ENCODE peak calls at places on chromosome 22, in four cellular contexts. Y is AML-193; N is retina; B is stimulated activated CD4-positive, alpha-beta T cell treated with anti-CD3 and anti-CD28 coated beads, Interleukin-2, amount 100 ng/mL, for 48 hours. T is an unnamed sample.

GRCh38 chr22:47209547-47210023 is 447.1 kb downstream of the TBC1D22A start:
- DNase-seq in N (no peak), Y (no peak), B (no peak), T (no peak)

GRCh38 chr22:41873391-41873790 is 40.5 kb downstream of the SREBF2 start:
- DNase-seq in Y (no peak), N (no peak), B (no peak), T (no peak)

GRCh38 chr22:34111210-34111824 is 191.0 kb upstream of the LARGE1 start:
- DNase-seq in Y (peak; percentile 8), N (peak; percentile 58), B (peak; percentile 6), T (peak; percentile 1)

GRCh38 chr22:45535400-45535799 is 32.7 kb downstream of the FBLN1 start:
- DNase-seq in N (no peak), Y (no peak), B (no peak), T (no peak)

GRCh38 chr22:19352766-19353165 is 61.2 kb upstream of the CLTCL1 start:
- DNase-seq in B (no peak), N (no peak), Y (no peak), T (no peak)

GRCh38 chr22:46596819-46597218 is 23.4 kb upstream of the GRAMD4 start:
- DNase-seq in B (no peak), N (no peak), Y (no peak), T (no peak)

GRCh38 chr22:37310815-37311595 is 28.7 kb downstream of the CYTH4 start:
- DNase-seq in B (no peak), Y (no peak), N (no peak), T (no peak)

GRCh38 chr22:39715778-39716495 is 145.4 kb downstream of the CACNA1I start:
- DNase-seq in Y (no peak), N (no peak), B (no peak), T (no peak)

GRCh38 chr22:41732096-41732772 is 32.9 kb downstream of the MEI1 start:
- DNase-seq in N (no peak), B (no peak), Y (peak; percentile 2), T (no peak)

GRCh38 chr22:48084041-48084748 is 1321.7 kb downstream of the TBC1D22A start:
- DNase-seq in N (no peak), Y (no peak), B (no peak), T (no peak)

GRCh38 chr22:23856721-23857605 is 712 bp upstream of the SLC2A11 start:
- DNase-seq in B (no peak), N (peak; percentile 87), Y (peak; percentile 50), T (no peak)

GRCh38 chr22:35051791-35052190 is 14.2 kb upstream of the ISX start:
- DNase-seq in N (no peak), Y (no peak), B (no peak), T (no peak)

GRCh38 chr22:50545522-50546325 is at the start of gene KLHDC7B:
- DNase-seq in B (no peak), Y (peak; percentile 2), N (no peak), T (peak; percentile 75)

GRCh38 chr22:29442976-29443375 is 4.6 kb downstream of the RFPL1 start:
- DNase-seq in N (no peak), Y (no peak), B (no peak), T (no peak)

GRCh38 chr22:42134033-42135020 is 3.7 kb upstream of the CYP2D6 start:
- DNase-seq in N (no peak), Y (no peak), B (no peak), T (no peak)

GRCh38 chr22:17370036-17370765 is 941 bp downstream of the CECR2 start:
- DNase-seq in Y (no peak), N (peak; percentile 81), B (no peak), T (no peak)

GRCh38 chr22:44335066-44335839 is 22.5 kb upstream of the SHISAL1 start:
- DNase-seq in B (no peak), N (no peak), Y (no peak), T (no peak)

GRCh38 chr22:25816522-25817059 is 74.6 kb downstream of the MYO18B start:
- DNase-seq in B (no peak), N (no peak), Y (no peak), T (no peak)

GRCh38 chr22:44448271-44448780 is 49.7 kb downstream of the RTL6 start:
- DNase-seq in N (peak; percentile 23), Y (no peak), B (no peak), T (no peak)